ENCODE peak calls at places on chromosomes 4 and X, in six cellular contexts. M is IMR-90, V is fibroblast of lung, G is HCT116, B is PC-9, D is GM23248. C is an unnamed sample. For H3K4me1 and H4K20me1, the result is how much of the 10 kb centered on the place peaks cover.

GRCh38 chr4:70913947-70914445 is 11.8 kb downstream of the MOB1B start:
- DNase-seq in G (no peak), V (peak), D (peak), B (no peak), M (peak), C (no peak)

GRCh38 chrX:131747173-131747572 is 203.3 kb downstream of the OR13H1 start:
- DNase-seq in M (peak), B (peak), G (no peak), V (no peak), D (no peak), C (peak)

GRCh38 chrX:35015627-35016026 is 73.0 kb downstream of the FAM47B start:
- DNase-seq in B (no peak), V (no peak), G (no peak), D (no peak), M (no peak), C (no peak)

GRCh38 chr4:184644553-184645307 is 4.5 kb downstream of the CASP3 start:
- DNase-seq in V (no peak), B (no peak), G (no peak), M (peak), D (peak), C (no peak)

GRCh38 chr4:173169428-173170209 is 1.0 kb downstream of the GALNT7 start:
- DNase-seq in G (no peak), M (peak), B (peak), V (peak), D (peak), C (peak)

GRCh38 chrX:102841706-102842003 is 95.4 kb upstream of the RAB40AL start:
- DNase-seq in M (no peak), G (no peak), D (no peak), B (no peak), V (no peak), C (no peak)

GRCh38 chrX:30735839-30736238 is 82.6 kb downstream of the GK start:
- DNase-seq in M (peak), V (peak), D (peak), B (peak), G (peak), C (peak)

GRCh38 chr4:8837181-8837811 is 34.3 kb downstream of the HMX1 start:
- DNase-seq in M (no peak), V (no peak), B (no peak), D (no peak), G (no peak), C (no peak)

GRCh38 chrX:129980043-129980442 is 2.4 kb upstream of the BCORL1 start:
- DNase-seq in M (no peak), B (peak), V (no peak), G (no peak), D (peak), C (no peak)

GRCh38 chr4:45580306-45580705 is 543.5 kb downstream of the GABRG1 start:
- DNase-seq in B (no peak), V (peak), M (no peak), G (no peak), D (no peak), C (no peak)

GRCh38 chr4:107631568-107631967 is 88.5 kb downstream of the PAPSS1 start:
- DNase-seq in V (peak), D (peak), G (no peak), M (no peak), B (no peak), C (no peak)

GRCh38 chr4:6423575-6423974 is 48.8 kb downstream of the PPP2R2C start:
- DNase-seq in D (no peak), M (no peak), B (no peak), V (no peak), G (no peak), C (no peak)
- H3K4me1 ChIP-seq in D (under half), M (under half), B (under half), V (under half), G (under half), C (under half)

GRCh38 chr4:76964769-76965168 is 15.2 kb downstream of the SEPTIN11 start:
- DNase-seq in B (no peak), D (no peak), V (no peak), G (no peak), M (no peak), C (no peak)
- H4K20me1 ChIP-seq in B (under half), D (under half), V (under half), G (under half), M (half or more), C (under half)

DNA sequence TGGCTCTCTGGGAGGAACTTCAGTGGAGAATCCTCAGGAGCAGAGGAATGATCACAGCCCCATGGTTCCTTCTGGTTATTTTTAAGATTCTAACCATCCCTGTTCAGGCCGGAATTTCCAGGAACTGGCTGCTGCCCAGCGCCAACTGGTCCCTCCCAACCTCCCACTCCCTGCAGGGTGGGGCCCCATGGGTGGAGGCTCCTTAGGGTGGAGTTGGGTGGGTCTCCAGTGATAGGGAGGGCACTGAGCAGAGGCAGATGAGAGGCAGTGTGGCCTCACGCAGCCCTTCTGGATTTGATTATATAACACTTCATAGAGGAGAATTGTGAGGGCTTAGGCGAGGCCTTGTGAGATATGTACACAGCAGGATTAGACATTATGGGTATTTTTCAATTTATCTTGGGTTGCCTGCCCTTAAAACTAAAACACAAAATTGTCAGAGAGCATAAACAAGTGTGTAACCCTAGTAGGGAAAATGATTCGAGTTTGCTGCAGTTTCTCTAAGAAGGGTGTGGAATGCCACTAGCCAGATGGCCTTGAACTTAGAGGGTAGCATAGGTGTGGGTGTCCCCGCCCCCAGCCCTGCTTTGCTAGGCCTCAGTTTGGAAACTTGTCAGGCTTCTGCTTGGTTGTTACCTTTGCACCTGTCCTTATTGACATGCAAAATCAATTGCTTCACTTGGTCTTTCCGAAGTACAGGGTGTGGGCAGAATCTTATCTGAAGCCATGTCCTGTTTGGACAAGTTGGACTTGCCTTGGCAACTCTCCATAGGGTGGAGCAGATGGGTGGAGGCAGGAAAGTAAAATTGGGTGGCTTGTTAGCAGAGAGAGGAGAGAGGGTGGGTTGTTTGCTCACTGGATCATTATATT is 9.3 kb downstream of the KLF3 start:
- DNase-seq in D (peak), V (peak), M (no peak), G (peak), B (peak), C (no peak)
- H3K4me3 ChIP-seq in D (peak), V (no peak), M (no peak), G (peak), B (peak), C (no peak)

DNA sequence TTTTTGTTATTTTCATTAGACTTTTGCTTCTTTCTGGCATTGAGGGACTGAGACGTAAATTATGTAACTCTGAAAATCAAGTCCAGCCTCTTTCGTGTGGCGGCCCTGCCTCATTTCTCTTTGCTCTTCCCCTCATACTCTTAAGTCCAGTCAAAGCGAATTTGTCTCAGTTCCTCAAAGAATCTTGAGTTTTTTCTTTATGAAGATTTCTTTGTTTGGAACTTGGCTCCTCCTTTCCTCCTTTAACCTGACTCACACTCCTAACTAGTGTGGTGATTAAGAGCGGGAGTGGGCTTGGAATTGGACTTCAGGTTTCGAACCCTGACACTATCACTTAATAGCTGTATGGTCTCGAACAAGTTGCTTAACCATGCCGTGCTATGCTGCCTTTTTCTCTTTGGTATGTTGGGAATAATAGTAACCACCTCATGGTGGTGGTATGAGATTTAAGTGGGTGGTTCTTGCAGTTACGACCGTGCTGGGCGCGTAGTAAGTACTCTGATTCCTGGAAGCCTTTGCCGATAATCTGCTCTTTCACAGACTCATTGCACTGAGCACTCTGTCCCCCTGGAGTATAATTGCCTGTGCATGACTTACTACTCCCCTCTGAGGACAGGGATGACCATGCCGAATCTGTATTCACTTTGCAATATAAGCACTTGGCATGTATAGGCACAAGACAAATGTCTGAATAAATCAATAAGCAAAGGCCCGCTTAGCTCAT is 19.1 kb downstream of the FNIP2 start:
- DNase-seq in B (no peak), D (no peak), M (no peak), G (no peak), V (no peak), C (no peak)
- H3K4me1 ChIP-seq in B (under half), D (under half), M (under half), G (under half), V (under half), C (under half)

DNA sequence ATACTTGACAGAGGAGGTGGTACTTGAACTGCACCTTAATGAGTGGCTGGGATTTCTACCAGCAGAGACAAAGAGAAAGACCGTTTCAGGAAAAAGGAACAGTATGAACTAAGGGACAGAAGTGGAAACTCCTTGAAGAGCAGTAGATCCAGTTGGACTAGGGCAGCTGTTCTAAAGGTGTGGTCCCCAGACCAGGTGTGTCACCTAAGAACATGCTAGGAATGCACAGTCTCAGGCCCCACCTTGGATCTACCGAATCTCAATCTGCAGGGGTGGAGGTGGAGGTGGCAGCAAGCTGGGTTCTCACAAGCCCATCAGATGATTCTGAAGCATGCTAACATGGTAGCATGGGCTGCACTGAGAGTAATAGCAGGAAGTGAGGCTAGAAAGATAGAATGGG is 22.3 kb downstream of the DAPP1 start:
- DNase-seq in G (no peak), B (no peak), M (no peak), V (no peak), D (no peak), C (no peak)
- H4K20me1 ChIP-seq in G (under half), B (under half), M (under half), V (under half), D (under half), C (under half)

GRCh38 chrX:100410901-100411801 is 1.1 kb upstream of the PCDH19 start:
- DNase-seq in M (no peak), G (no peak), V (no peak), D (peak), B (no peak), C (no peak)
- H3K4me3 ChIP-seq in M (no peak), G (no peak), V (no peak), D (peak), B (no peak), C (no peak)

GRCh38 chr4:4869731-4870483 is 10.4 kb downstream of the MSX1 start:
- DNase-seq in B (no peak), V (no peak), D (peak), M (no peak), G (no peak), C (no peak)
- H3K4me1 ChIP-seq in B (under half), V (under half), D (under half), M (under half), G (under half), C (under half)

DNA sequence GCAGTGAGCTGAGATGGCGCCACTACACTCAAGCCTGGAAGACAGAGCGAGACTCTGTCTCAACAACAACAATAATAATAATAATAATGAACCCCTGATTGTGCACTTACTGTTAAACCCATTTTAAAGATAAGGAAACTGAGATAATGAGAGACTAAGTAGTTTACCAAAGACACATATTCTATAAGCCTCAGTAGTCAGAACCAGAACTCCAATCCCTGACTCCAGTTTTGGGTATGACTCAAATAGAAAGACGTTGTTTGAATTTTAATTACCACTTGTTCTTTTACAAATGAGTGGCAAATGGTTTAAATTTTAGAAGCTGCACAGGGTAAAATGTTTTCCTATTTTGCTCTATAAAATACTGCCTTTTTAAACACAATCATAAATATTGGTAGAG is 37.4 kb downstream of the ACSL4 start:
- DNase-seq in G (no peak), D (no peak), V (no peak), M (no peak), B (no peak), C (no peak)
- H4K20me1 ChIP-seq in G (under half), D (under half), V (under half), M (under half), B (under half), C (under half)

C was measured in MM.1S.